ENCODE peak calls at places on chromosomes 4 and X, in five cellular contexts. One of them, this sample, is unnamed.

GRCh38 chr4:108783666-108784463 is 21.0 kb upstream of the ETNPPL start:
- DNase-seq in RWPE1: no peak
- DNase-seq in HCT116: peak
- DNase-seq in skeletal muscle cell: no peak
- DNase-seq in frontal cortex: no peak
- DNase-seq in this sample: no peak

GRCh38 chrX:19190902-19191301 is 68.6 kb upstream of the ADGRG2 start:
- DNase-seq in RWPE1: no peak
- DNase-seq in HCT116: no peak
- DNase-seq in skeletal muscle cell: no peak
- DNase-seq in frontal cortex: no peak
- DNase-seq in this sample: no peak

GRCh38 chrX:13341491-13342101 is 21.7 kb upstream of the ATXN3L start:
- DNase-seq in RWPE1: no peak
- DNase-seq in HCT116: no peak
- DNase-seq in skeletal muscle cell: no peak
- DNase-seq in frontal cortex: no peak
- DNase-seq in this sample: peak

GRCh38 chrX:113962338-113962737 is 621.5 kb upstream of the HTR2C start:
- DNase-seq in RWPE1: no peak
- DNase-seq in HCT116: no peak
- DNase-seq in skeletal muscle cell: no peak
- DNase-seq in frontal cortex: no peak
- DNase-seq in this sample: no peak

GRCh38 chr4:90081432-90082195 is 45.6 kb upstream of the CCSER1 start:
- DNase-seq in RWPE1: no peak
- DNase-seq in HCT116: no peak
- DNase-seq in skeletal muscle cell: no peak
- DNase-seq in frontal cortex: no peak
- DNase-seq in this sample: no peak

GRCh38 chr4:97912151-97912550 is 231.1 kb downstream of the STPG2 start:
- DNase-seq in RWPE1: no peak
- DNase-seq in HCT116: no peak
- DNase-seq in skeletal muscle cell: no peak
- DNase-seq in frontal cortex: no peak
- DNase-seq in this sample: no peak

GRCh38 chr4:57037982-57038604 is 59.4 kb downstream of the POLR2B start:
- DNase-seq in RWPE1: peak
- DNase-seq in HCT116: peak
- DNase-seq in skeletal muscle cell: no peak
- DNase-seq in frontal cortex: no peak
- DNase-seq in this sample: no peak

GRCh38 chr4:176949022-176949421 is 156.3 kb upstream of the VEGFC start:
- DNase-seq in RWPE1: no peak
- DNase-seq in HCT116: no peak
- DNase-seq in skeletal muscle cell: peak
- DNase-seq in frontal cortex: no peak
- DNase-seq in this sample: no peak

GRCh38 chr4:153259679-153260078 is 55.4 kb downstream of the TRIM2 start:
- DNase-seq in RWPE1: no peak
- DNase-seq in HCT116: no peak
- DNase-seq in skeletal muscle cell: no peak
- DNase-seq in frontal cortex: no peak
- DNase-seq in this sample: no peak

GRCh38 chrX:125202486-125203378 is 116.9 kb upstream of the TEX13C start:
- DNase-seq in RWPE1: no peak
- DNase-seq in HCT116: no peak
- DNase-seq in skeletal muscle cell: no peak
- DNase-seq in frontal cortex: no peak
- DNase-seq in this sample: no peak

GRCh38 chrX:1411331-1411730 is 19.4 kb upstream of the SLC25A6 start:
- DNase-seq in RWPE1: no peak
- DNase-seq in HCT116: no peak
- DNase-seq in skeletal muscle cell: no peak
- DNase-seq in frontal cortex: no peak
- DNase-seq in this sample: no peak

GRCh38 chr4:3879681-3880594 is 113.8 kb downstream of the ADRA2C start:
- DNase-seq in RWPE1: no peak
- DNase-seq in HCT116: no peak
- DNase-seq in skeletal muscle cell: no peak
- DNase-seq in frontal cortex: peak
- DNase-seq in this sample: no peak

GRCh38 chr4:40722576-40723161 is 27.1 kb upstream of the NSUN7 start:
- DNase-seq in RWPE1: no peak
- DNase-seq in HCT116: no peak
- DNase-seq in skeletal muscle cell: no peak
- DNase-seq in frontal cortex: no peak
- DNase-seq in this sample: no peak

GRCh38 chrX:110665636-110666035 is 130.0 kb downstream of the CHRDL1 start:
- DNase-seq in RWPE1: peak
- DNase-seq in HCT116: no peak
- DNase-seq in skeletal muscle cell: no peak
- DNase-seq in frontal cortex: no peak
- DNase-seq in this sample: no peak

GRCh38 chr4:115259651-115260050 is 146.2 kb upstream of the NDST4 start:
- DNase-seq in RWPE1: no peak
- DNase-seq in HCT116: no peak
- DNase-seq in skeletal muscle cell: no peak
- DNase-seq in frontal cortex: no peak
- DNase-seq in this sample: no peak

GRCh38 chr4:105994061-105994460 is 98.8 kb downstream of the NPNT start:
- DNase-seq in RWPE1: no peak
- DNase-seq in HCT116: no peak
- DNase-seq in skeletal muscle cell: no peak
- DNase-seq in frontal cortex: no peak
- DNase-seq in this sample: no peak

GRCh38 chr4:5758741-5759140 is 47.7 kb downstream of the EVC start:
- DNase-seq in RWPE1: peak
- DNase-seq in HCT116: peak
- DNase-seq in skeletal muscle cell: peak
- DNase-seq in frontal cortex: no peak
- DNase-seq in this sample: no peak

GRCh38 chrX:133676344-133677122 is 261.2 kb upstream of the GPC4 start:
- DNase-seq in RWPE1: no peak
- DNase-seq in HCT116: no peak
- DNase-seq in skeletal muscle cell: no peak
- DNase-seq in frontal cortex: no peak
- DNase-seq in this sample: no peak

GRCh38 chrX:40868868-40869267 is 133.5 kb upstream of the MED14 start:
- DNase-seq in RWPE1: no peak
- DNase-seq in HCT116: no peak
- DNase-seq in skeletal muscle cell: no peak
- DNase-seq in frontal cortex: no peak
- DNase-seq in this sample: no peak

GRCh38 chr4:99966692-99967091 is 16.6 kb upstream of the H2AZ1 start:
- DNase-seq in RWPE1: no peak
- DNase-seq in HCT116: no peak
- DNase-seq in skeletal muscle cell: no peak
- DNase-seq in frontal cortex: no peak
- DNase-seq in this sample: no peak

GRCh38 chr4:128859887-128860774 is 50.6 kb downstream of the JADE1 start:
- DNase-seq in RWPE1: no peak
- DNase-seq in HCT116: no peak
- DNase-seq in skeletal muscle cell: peak
- DNase-seq in frontal cortex: no peak
- DNase-seq in this sample: no peak

GRCh38 chr4:151202381-151202780 is 74.6 kb upstream of the PRSS48 start:
- DNase-seq in RWPE1: no peak
- DNase-seq in HCT116: no peak
- DNase-seq in skeletal muscle cell: no peak
- DNase-seq in frontal cortex: no peak
- DNase-seq in this sample: no peak

This sample was measured in glomerular endothelial cell.